ENCODE peak calls at places on chromosomes 6 and 20, in four cellular contexts. P, X, H and B are unnamed samples.

GRCh38 chr6:62371395-62371794 is 85.4 kb upstream of the KHDRBS2 start:
- DNase-seq in X (no peak), P (no peak), H (no peak), B (no peak)

GRCh38 chr6:140344149-140344913 is 969.9 kb upstream of the CITED2 start:
- DNase-seq in X (no peak), P (no peak), H (no peak), B (no peak)

GRCh38 chr6:152094992-152095592 is 287.6 kb downstream of the ESR1 start:
- DNase-seq in X (peak; percentile 47), H (peak; percentile 67), P (peak; percentile 99), B (peak; percentile 57)

GRCh38 chr6:37535701-37536461 is 36.2 kb upstream of the CCDC167 start:
- DNase-seq in P (no peak), H (no peak), X (peak; percentile 28), B (peak; percentile 23)

GRCh38 chr6:11002176-11002575 is 41.9 kb downstream of the ELOVL2 start:
- DNase-seq in X (no peak), P (no peak), H (no peak), B (no peak)

GRCh38 chr6:111517965-111518364 is 34.9 kb upstream of the REV3L start:
- DNase-seq in H (no peak), X (no peak), P (no peak), B (no peak)

GRCh38 chr20:43925786-43926185 is 11.1 kb downstream of the TOX2 start:
- DNase-seq in X (no peak), P (no peak), H (no peak), B (peak; percentile 30)

GRCh38 chr6:35048631-35049083 is 92.5 kb downstream of the TCP11 start:
- DNase-seq in H (no peak), X (no peak), P (no peak), B (peak; percentile 26)

GRCh38 chr6:152750694-152751093 is at the start of gene VIP:
- DNase-seq in H (no peak), P (no peak), X (no peak), B (no peak)

GRCh38 chr6:108699290-108700041 is 138.7 kb downstream of the FOXO3 start:
- DNase-seq in X (no peak), H (no peak), P (no peak), B (no peak)

GRCh38 chr6:45590751-45591184 is 213.0 kb upstream of the SUPT3H start:
- DNase-seq in H (no peak), X (no peak), P (no peak), B (no peak)

GRCh38 chr6:157909282-157909664 is 72.4 kb upstream of the SYNJ2 start:
- DNase-seq in H (no peak), P (no peak), X (no peak), B (no peak)

GRCh38 chr20:14830899-14831298 is 493.5 kb upstream of the FLRT3 start:
- DNase-seq in X (no peak), P (no peak), H (no peak), B (no peak)

GRCh38 chr6:81696505-81696904 is 56.0 kb downstream of the TENT5A start:
- DNase-seq in H (no peak), P (no peak), X (peak; percentile 29), B (no peak)

GRCh38 chr20:56566621-56567020 is 33.6 kb downstream of the FAM209B start:
- DNase-seq in H (no peak), X (no peak), P (no peak), B (no peak)

GRCh38 chr6:48389146-48390043 is 278.4 kb upstream of the PTCHD4 start:
- DNase-seq in P (no peak), X (no peak), H (no peak), B (no peak)

GRCh38 chr6:80642452-80642851 is 536.0 kb downstream of the BCKDHB start:
- DNase-seq in H (no peak), X (no peak), P (no peak), B (no peak)

GRCh38 chr6:79607000-79607399 is 24.1 kb upstream of the SH3BGRL2 start:
- DNase-seq in X (no peak), P (no peak), H (no peak), B (no peak)

GRCh38 chr20:20084296-20084752 is 32.0 kb downstream of the CFAP61 start:
- DNase-seq in X (no peak), H (no peak), P (no peak), B (no peak)

GRCh38 chr6:159416891-159417540 is 247.8 kb downstream of the FNDC1 start:
- DNase-seq in P (no peak), H (no peak), X (no peak), B (no peak)

GRCh38 chr6:2977290-2977689 is 5.9 kb upstream of the SERPINB6 start:
- DNase-seq in P (no peak), H (no peak), X (no peak), B (no peak)

GRCh38 chr6:150739711-150740349 is 125.7 kb upstream of the MTHFD1L start:
- DNase-seq in H (no peak), X (no peak), P (no peak), B (no peak)

GRCh38 chr6:88983532-88983931 is 20.1 kb upstream of the RNGTT start:
- DNase-seq in P (no peak), H (no peak), X (no peak), B (peak; percentile 45)
- TF ChIP-seq CTCF in P (peak; percentile 66), H (peak; percentile 54), X (no peak), B (peak; percentile 54)

GRCh38 chr6:44301782-44302564 is 11.2 kb downstream of the AARS2 start:
- DNase-seq in H (no peak), P (no peak), X (no peak), B (no peak)

GRCh38 chr6:44300424-44300823 is 12.7 kb downstream of the AARS2 start:
- DNase-seq in P (no peak), X (no peak), H (no peak), B (no peak)

GRCh38 chr6:44298864-44299263 is 14.3 kb downstream of the AARS2 start:
- DNase-seq in H (no peak), X (no peak), P (no peak), B (no peak)

GRCh38 chr6:44302856-44303255 is 10.3 kb downstream of the AARS2 start:
- DNase-seq in X (no peak), H (no peak), P (no peak), B (no peak)

GRCh38 chr6:44301106-44301505 is 12.0 kb downstream of the AARS2 start:
- DNase-seq in H (no peak), X (no peak), P (no peak), B (no peak)
- H3K36me3 ChIP-seq in H (peaks cover 61% of the 10 kb centered on the region), X (peaks cover 66% of the 10 kb centered on the region), P (peaks cover 45% of the 10 kb centered on the region), B (peaks cover 16% of the 10 kb centered on the region)

GRCh38 chr20:39264506-39265172 is 302.5 kb downstream of the DHX35 start:
- DNase-seq in P (peak; percentile 64), H (no peak), X (peak; percentile 62), B (peak; percentile 64)
- TF ChIP-seq CTCF in P (peak; percentile 85), H (peak; percentile 85), X (no peak), B (peak; percentile 79)

DNA sequence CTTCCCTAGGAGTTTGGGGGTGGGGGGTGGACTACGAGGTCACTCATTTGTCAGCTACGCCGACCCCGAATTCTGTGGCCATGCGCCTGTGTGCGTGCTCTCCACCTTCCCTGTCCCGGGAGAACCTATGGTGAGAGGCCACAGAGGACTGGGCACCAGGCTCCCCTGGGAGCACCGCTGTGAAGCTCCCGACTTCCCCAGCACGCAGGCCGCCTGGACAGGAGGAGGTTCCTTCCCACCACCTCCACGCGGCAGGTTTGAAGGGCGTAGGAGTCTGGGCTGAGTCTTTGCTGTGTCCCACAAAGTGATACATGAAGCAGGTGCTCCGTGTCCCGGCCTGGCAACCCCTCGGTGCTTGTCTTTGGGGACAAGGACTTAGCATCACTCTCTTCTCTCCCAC is 107.2 kb downstream of the CDH4 start:
- DNase-seq in H (no peak), X (no peak), P (no peak), B (no peak)
- H3K36me3 ChIP-seq in H (no peaks in the 10 kb centered on the region), X (no peaks in the 10 kb centered on the region), P (peaks cover 10% of the 10 kb centered on the region), B (no peaks in the 10 kb centered on the region)

GRCh38 chr6:129432738-129433137 is 277.2 kb downstream of the ARHGAP18 start:
- DNase-seq in P (no peak), X (no peak), H (no peak), B (no peak)
- TF ChIP-seq CTCF in P (peak; percentile 45), X (no peak), H (no peak), B (no peak)

GRCh38 chr6:42885702-42886101 is 6.3 kb downstream of the RPL7L1 start:
- DNase-seq in X (no peak), P (no peak), H (no peak), B (no peak)
- H3K36me3 ChIP-seq in X (peaks cover 79% of the 10 kb centered on the region), P (peaks cover 26% of the 10 kb centered on the region), H (peaks cover 69% of the 10 kb centered on the region), B (peaks cover 29% of the 10 kb centered on the region)

GRCh38 chr6:43856005-43856765 is 86.2 kb downstream of the VEGFA start:
- DNase-seq in P (no peak), X (peak; percentile 78), H (peak; percentile 68), B (peak; percentile 82)
- TF ChIP-seq CTCF in P (peak; percentile 36), X (no peak), H (peak; percentile 35), B (peak; percentile 78)

DNA sequence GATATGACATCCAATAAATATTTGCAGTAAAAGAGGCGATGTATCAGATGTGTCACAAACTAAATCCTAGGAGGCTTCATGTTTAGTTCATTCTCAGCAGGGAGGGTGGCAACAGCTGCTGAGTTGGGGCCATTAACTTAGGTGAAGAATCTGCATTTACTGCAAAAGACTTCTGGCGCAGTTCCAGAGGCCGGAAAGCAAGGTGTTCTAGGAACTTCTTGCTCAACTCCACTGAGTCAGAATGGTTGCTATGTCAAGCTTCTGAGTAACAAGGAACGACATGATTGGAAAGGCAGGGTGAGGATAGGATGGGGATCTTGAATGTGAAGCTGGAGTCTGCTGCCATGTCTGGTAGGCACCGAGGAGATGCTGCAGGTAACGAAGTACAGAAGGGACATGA is 11.7 kb downstream of the ADNP start:
- DNase-seq in P (peak; percentile 78), X (peak; percentile 42), H (peak; percentile 64), B (peak; percentile 55)
- H3K36me3 ChIP-seq in P (peaks cover 9% of the 10 kb centered on the region), X (no peaks in the 10 kb centered on the region), H (peaks cover 3% of the 10 kb centered on the region), B (no peaks in the 10 kb centered on the region)

DNA sequence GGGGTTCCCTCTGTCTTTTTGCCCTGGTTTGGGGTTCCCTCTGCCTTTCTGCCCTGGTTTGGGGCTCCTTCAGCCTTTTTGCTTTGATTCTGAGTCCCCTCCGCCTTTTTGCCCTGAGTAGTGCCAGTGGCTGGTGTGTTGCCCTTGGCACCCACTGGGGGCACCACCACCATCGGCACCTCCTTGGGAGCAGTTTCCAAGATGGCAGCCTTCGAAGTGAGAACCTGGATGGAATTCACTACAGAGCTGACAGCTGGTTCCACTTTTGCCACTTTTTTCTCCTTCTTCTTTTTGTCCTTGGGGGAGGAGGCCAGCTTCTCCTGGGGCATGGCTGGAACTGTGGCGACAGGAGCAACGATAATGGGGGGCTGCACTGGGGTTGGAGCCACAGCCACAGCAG is 22.2 kb downstream of the RRBP1 start:
- DNase-seq in H (no peak), X (no peak), P (no peak), B (peak; percentile 1)
- TF ChIP-seq CTCF in H (no peak), X (no peak), P (no peak), B (no peak)